ENCODE peak calls at places on chromosomes 7 and 10, in five cellular contexts. V is ovary, X is tibial artery, W is esophagus muscularis mucosa, M is transverse colon. G is an unnamed sample.

GRCh38 chr7:119643558-119643957 is 629.4 kb upstream of the KCND2 start:
- DNase-seq in M (no peak), X (no peak), V (no peak), W (no peak), G (no peak)

GRCh38 chr7:140003913-140004382 is 58.8 kb downstream of the PARP12 start:
- DNase-seq in W (no peak), V (no peak), X (peak; percentile 55), M (peak; percentile 19), G (no peak)

GRCh38 chr10:100637785-100638184 is 102.0 kb downstream of the HIF1AN start:
- DNase-seq in W (no peak), X (no peak), M (no peak), V (no peak), G (no peak)

GRCh38 chr10:85645851-85646250 is 720.7 kb downstream of the GRID1 start:
- DNase-seq in V (no peak), M (no peak), W (no peak), X (no peak), G (no peak)

GRCh38 chr7:7188091-7188490 is 5.7 kb downstream of the C1GALT1 start:
- DNase-seq in M (no peak), X (no peak), W (no peak), V (no peak), G (no peak)

GRCh38 chr10:57627642-57628178 is 640.0 kb downstream of the IPMK start:
- DNase-seq in X (no peak), M (no peak), W (no peak), V (no peak), G (no peak)

GRCh38 chr10:43671659-43672555 is 23.2 kb upstream of the ZNF32 start:
- DNase-seq in V (peak; percentile 40), M (peak; percentile 30), X (no peak), W (no peak), G (no peak)

GRCh38 chr7:132099163-132099562 is 477.1 kb downstream of the PLXNA4 start:
- DNase-seq in M (no peak), V (no peak), W (no peak), X (no peak), G (no peak)

GRCh38 chr10:77350711-77351119 is 286.9 kb downstream of the KCNMA1 start:
- DNase-seq in X (peak; percentile 85), W (no peak), M (no peak), V (no peak), G (peak; percentile 77)

GRCh38 chr10:104330168-104331117 is 7.8 kb downstream of the ITPRIP start:
- DNase-seq in M (peak; percentile 54), X (peak; percentile 90), V (peak; percentile 78), W (peak; percentile 96), G (no peak)

GRCh38 chr7:150799741-150800575 is at the start of gene TMEM176B:
- DNase-seq in W (peak; percentile 83), V (peak; percentile 81), X (no peak), M (peak; percentile 76), G (no peak)

GRCh38 chr10:78924319-78925003 is 144.3 kb upstream of the ZMIZ1 start:
- DNase-seq in M (no peak), V (no peak), W (no peak), X (no peak), G (no peak)

GRCh38 chr7:80934286-80934685 is 15.4 kb upstream of the SEMA3C start:
- DNase-seq in X (no peak), M (no peak), W (no peak), V (no peak), G (no peak)

GRCh38 chr7:75813084-75813483 is 522 bp downstream of the CCL24 start:
- DNase-seq in W (no peak), M (no peak), V (no peak), X (no peak), G (no peak)

GRCh38 chr7:100545636-100546128 is 6.7 kb downstream of the AGFG2 start:
- DNase-seq in M (peak; percentile 39), V (peak; percentile 84), X (peak; percentile 89), W (no peak), G (peak; percentile 48)

GRCh38 chr10:77531441-77532001 is 106.1 kb downstream of the KCNMA1 start:
- DNase-seq in W (no peak), V (no peak), M (no peak), X (peak; percentile 93), G (peak; percentile 70)

GRCh38 chr10:104640339-104641149 is 546 bp upstream of the SORCS3 start:
- DNase-seq in W (peak; percentile 68), V (peak; percentile 9), X (no peak), M (no peak), G (no peak)

GRCh38 chr7:895451-896052 is 19.2 kb downstream of the GET4 start:
- DNase-seq in M (no peak), W (no peak), V (no peak), X (no peak), G (no peak)

GRCh38 chr10:106513328-106513727 is 651.2 kb downstream of the SORCS1 start:
- DNase-seq in V (no peak), W (no peak), M (no peak), X (no peak), G (no peak)

GRCh38 chr7:30276203-30276900 is 8.0 kb upstream of the ZNRF2 start:
- DNase-seq in X (no peak), W (no peak), M (peak; percentile 57), V (peak; percentile 23), G (no peak)

GRCh38 chr7:2953588-2954407 is 89.9 kb downstream of the CARD11 start:
- DNase-seq in W (no peak), M (no peak), X (peak; percentile 29), V (no peak), G (no peak)

GRCh38 chr7:74412061-74412460 is 41.6 kb upstream of the GTF2IRD1 start:
- DNase-seq in V (no peak), X (no peak), M (no peak), W (no peak), G (no peak)

GRCh38 chr7:130893441-130893894 is 159.5 kb upstream of the KLF14 start:
- DNase-seq in M (no peak), X (peak; percentile 82), W (no peak), V (no peak), G (no peak)

GRCh38 chr7:137962491-137962874 is 39.4 kb downstream of the CREB3L2 start:
- DNase-seq in V (no peak), W (no peak), X (no peak), M (no peak), G (no peak)

GRCh38 chr7:44102846-44103565 is 1.1 kb upstream of the AEBP1 start:
- DNase-seq in M (no peak), W (no peak), V (no peak), X (no peak), G (no peak)

GRCh38 chr10:35998036-35998435 is 355.9 kb upstream of the FZD8 start:
- DNase-seq in M (no peak), W (no peak), X (no peak), V (no peak), G (no peak)

GRCh38 chr7:34748244-34749039 is 90.4 kb downstream of the NPSR1 start:
- DNase-seq in V (peak; percentile 34), X (no peak), M (peak; percentile 80), W (no peak), G (no peak)
- TF ChIP-seq CTCF in V (no peak), X (no peak), M (no peak), W (no peak), G (no peak)

GRCh38 chr7:156617215-156617614 is 23.4 kb upstream of the RNF32 start:
- DNase-seq in X (no peak), M (peak; percentile 41), W (no peak), V (no peak), G (no peak)
- H3K27me3 ChIP-seq in X (no peaks in the 10 kb centered on the region), M (peaks cover 39% of the 10 kb centered on the region), W (peaks cover 12% of the 10 kb centered on the region), V (no peaks in the 10 kb centered on the region), G (peaks cover 7% of the 10 kb centered on the region)

GRCh38 chr7:114921636-114922150 is at the start of gene MDFIC:
- DNase-seq in M (peak; percentile 38), X (peak; percentile 77), W (no peak), V (peak; percentile 10), G (no peak)
- TF ChIP-seq CTCF in M (peak; percentile 1), X (no peak), W (no peak), V (no peak), G (no peak)

DNA sequence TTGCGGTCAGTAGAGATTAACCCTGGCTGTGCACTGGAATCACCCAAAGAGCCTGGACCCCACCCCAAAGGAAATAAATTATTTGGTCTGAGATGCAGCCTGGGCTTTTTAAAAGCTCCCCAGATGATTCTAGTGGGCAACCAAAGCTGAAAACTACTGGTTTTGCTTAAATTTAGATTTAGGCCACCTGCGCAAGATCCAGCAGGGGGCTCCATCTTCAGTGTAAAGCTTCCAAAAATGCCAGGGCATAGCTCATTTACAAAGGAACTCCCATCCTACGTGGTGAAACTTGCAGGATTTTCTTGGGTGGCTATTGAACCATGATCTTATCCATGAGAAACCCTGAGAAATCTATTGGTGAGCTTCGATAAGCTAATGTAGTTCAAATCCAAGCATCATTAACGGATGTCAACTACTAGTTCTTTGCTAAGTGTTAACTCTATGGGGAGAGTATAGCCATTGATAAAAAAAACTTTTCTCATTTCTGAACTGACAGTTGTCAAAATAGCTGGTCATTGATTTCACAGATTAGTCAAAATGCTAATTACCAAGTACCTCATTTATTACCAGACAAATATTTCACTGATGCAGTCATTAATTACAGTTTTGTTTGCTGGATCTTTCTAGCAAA is 315.3 kb downstream of the LHFPL3 start:
- DNase-seq in V (no peak), M (no peak), W (no peak), X (no peak), G (no peak)
- H3K27me3 ChIP-seq in V (no peaks in the 10 kb centered on the region), M (no peaks in the 10 kb centered on the region), W (no peaks in the 10 kb centered on the region), X (no peaks in the 10 kb centered on the region), G (no peaks in the 10 kb centered on the region)

GRCh38 chr10:1243486-1244182 is 187.4 kb downstream of the WDR37 start:
- DNase-seq in W (no peak), X (no peak), V (no peak), M (no peak), G (no peak)
- TF ChIP-seq CTCF in W (no peak), X (no peak), V (no peak), M (no peak), G (no peak)

DNA sequence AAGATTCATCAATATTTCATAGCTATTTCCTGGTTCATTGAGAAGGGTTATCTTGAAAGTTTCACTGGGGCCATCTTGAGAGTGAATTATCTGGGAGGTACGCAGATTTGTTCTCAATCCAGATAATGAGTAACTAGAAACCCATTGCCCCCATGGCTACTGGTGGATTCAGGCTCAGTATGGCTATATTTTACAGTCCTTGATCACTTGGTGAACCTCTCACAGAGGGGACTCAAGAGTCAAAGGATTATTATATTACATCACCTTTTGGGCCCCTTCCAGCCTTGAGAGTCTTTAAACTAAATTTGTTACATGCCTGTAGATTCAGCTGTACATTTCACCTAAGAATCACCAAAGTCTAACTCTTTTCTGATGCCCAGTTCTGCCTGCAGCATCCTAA is 11.6 kb downstream of the NKX2-3 start:
- DNase-seq in X (no peak), M (no peak), W (no peak), V (no peak), G (no peak)
- H3K27me3 ChIP-seq in X (no peaks in the 10 kb centered on the region), M (peaks cover 85% of the 10 kb centered on the region), W (peaks cover 55% of the 10 kb centered on the region), V (no peaks in the 10 kb centered on the region), G (no peaks in the 10 kb centered on the region)

GRCh38 chr10:54940418-54940817 is 139.4 kb upstream of the PCDH15 start:
- DNase-seq in W (no peak), V (no peak), X (no peak), M (no peak), G (no peak)
- TF ChIP-seq CTCF in W (no peak), V (no peak), X (no peak), M (no peak), G (no peak)